ENCODE peak calls at places on chromosomes 13 and 19, in four cellular contexts. H, S, Z and Q are unnamed samples.

GRCh38 chr19:32671883-32672282 is 3.1 kb downstream of the ANKRD27 start:
- DNase-seq in H (no peak), S (no peak), Z (no peak), Q (no peak)

GRCh38 chr19:32624410-32624809 is 43.4 kb downstream of the PDCD5 start:
- DNase-seq in H (no peak), S (no peak), Z (no peak), Q (no peak)

GRCh38 chr13:98576215-98576945 is 527 bp downstream of the STK24 start:
- DNase-seq in H (peak; percentile 62), S (no peak), Z (peak; percentile 60), Q (peak; percentile 75)

GRCh38 chr13:24851546-24851945 is 87.6 kb downstream of the RNF17 start:
- DNase-seq in H (no peak), S (no peak), Z (no peak), Q (no peak)

GRCh38 chr19:39413903-39414608 is 1.6 kb downstream of the PLEKHG2 start:
- DNase-seq in H (no peak), S (no peak), Z (no peak), Q (peak; percentile 72)

GRCh38 chr13:47564041-47564440 is 437.0 kb downstream of the SUCLA2 start:
- DNase-seq in H (no peak), S (no peak), Z (no peak), Q (no peak)

GRCh38 chr19:51799311-51799997 is 4.5 kb downstream of the FPR3 start:
- DNase-seq in H (peak; percentile 89), S (peak; percentile 94), Z (no peak), Q (peak; percentile 56)

GRCh38 chr19:10593820-10594637 is 6.9 kb upstream of the AP1M2 start:
- DNase-seq in H (no peak), S (no peak), Z (no peak), Q (peak; percentile 48)

GRCh38 chr19:45340232-45340898 is at the start of gene KLC3:
- DNase-seq in H (no peak), S (no peak), Z (peak; percentile 52), Q (peak; percentile 44)

GRCh38 chr19:36025541-36025940 is 7.1 kb downstream of the CLIP3 start:
- DNase-seq in H (no peak), S (no peak), Z (no peak), Q (no peak)
- H3K36me3 ChIP-seq in H (peaks cover 29% of the 10 kb centered on the region), S (peaks cover 6% of the 10 kb centered on the region), Z (peaks cover 32% of the 10 kb centered on the region), Q (no peaks in the 10 kb centered on the region)

GRCh38 chr19:870963-871401 is 11.5 kb downstream of the CFD start:
- DNase-seq in H (peak; percentile 80), S (peak; percentile 56), Z (no peak), Q (peak; percentile 86)
- H3K36me3 ChIP-seq in H (peaks cover 27% of the 10 kb centered on the region), S (peaks cover 32% of the 10 kb centered on the region), Z (peaks cover 52% of the 10 kb centered on the region), Q (peaks cover 18% of the 10 kb centered on the region)

GRCh38 chr19:3533563-3534216 is 5.3 kb upstream of the TEKTIP1 start:
- DNase-seq in H (no peak), S (no peak), Z (no peak), Q (no peak)

GRCh38 chr19:3533020-3533408 is 6.0 kb upstream of the TEKTIP1 start:
- DNase-seq in H (no peak), S (no peak), Z (no peak), Q (no peak)

GRCh38 chr19:3530389-3530788 is 8.6 kb upstream of the TEKTIP1 start:
- DNase-seq in H (no peak), S (no peak), Z (no peak), Q (no peak)

GRCh38 chr19:3532154-3533019 is 6.6 kb upstream of the TEKTIP1 start:
- DNase-seq in H (no peak), S (no peak), Z (no peak), Q (no peak)

DNA sequence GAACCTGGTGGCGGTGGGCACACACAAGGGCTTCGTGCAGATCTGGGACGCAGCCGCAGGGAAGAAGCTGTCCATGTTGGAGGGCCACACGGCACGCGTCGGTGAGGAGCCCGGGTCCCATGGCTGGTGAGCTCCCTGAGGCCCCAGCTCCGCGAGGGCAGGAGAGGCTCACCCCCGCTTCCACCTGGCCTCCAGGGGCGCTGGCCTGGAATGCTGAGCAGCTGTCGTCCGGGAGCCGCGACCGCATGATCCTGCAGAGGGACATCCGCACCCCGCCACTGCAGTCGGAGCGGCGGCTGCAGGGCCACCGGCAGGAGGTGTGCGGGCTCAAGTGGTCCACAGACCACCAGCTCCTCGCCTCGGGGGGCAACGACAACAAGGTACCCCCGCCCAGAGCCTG is 7.3 kb upstream of the TEKTIP1 start:
- DNase-seq in H (no peak), S (no peak), Z (no peak), Q (no peak)
- H3K36me3 ChIP-seq in H (peaks cover 77% of the 10 kb centered on the region), S (peaks cover 75% of the 10 kb centered on the region), Z (peaks cover 90% of the 10 kb centered on the region), Q (peaks cover 75% of the 10 kb centered on the region)

DNA sequence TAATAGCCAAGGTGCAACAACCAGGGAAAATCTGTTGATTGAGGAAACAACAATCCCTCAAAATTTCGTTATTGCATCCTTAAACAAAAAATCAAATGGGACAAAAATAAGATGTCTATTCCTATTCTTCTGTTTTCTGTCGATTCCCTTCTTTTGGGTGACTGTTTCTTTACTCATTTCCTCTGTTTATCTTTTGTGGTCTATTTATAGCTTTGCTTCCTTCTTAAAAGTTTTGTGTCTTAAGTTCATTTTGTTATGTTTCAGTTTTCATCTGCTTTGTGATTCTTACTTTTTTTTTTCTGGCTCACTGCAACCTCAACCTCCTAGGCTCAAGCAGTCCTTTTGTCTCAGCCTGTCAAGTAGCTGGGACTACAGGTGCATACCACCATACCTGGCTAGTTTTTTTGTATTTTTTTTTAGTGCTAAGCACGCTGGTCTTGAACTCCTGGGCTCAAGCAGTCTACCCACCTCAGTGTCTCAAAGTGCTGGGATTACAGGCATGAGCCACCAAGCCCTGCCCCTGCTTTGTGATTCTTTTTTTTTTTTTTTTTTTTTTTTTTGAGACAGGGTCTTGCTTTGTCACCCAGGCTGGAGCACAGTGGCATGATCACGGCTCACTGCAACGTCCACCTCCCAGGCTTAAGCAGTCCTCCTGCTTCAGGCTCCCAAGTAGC is 10.4 kb downstream of the ZNF146 start:
- DNase-seq in H (no peak), S (no peak), Z (no peak), Q (no peak)
- H3K36me3 ChIP-seq in H (peaks cover 84% of the 10 kb centered on the region), S (peaks cover 91% of the 10 kb centered on the region), Z (peaks cover 93% of the 10 kb centered on the region), Q (peaks cover 32% of the 10 kb centered on the region)

GRCh38 chr13:99941086-99941485 is 30.5 kb downstream of the ZIC5 start:
- DNase-seq in H (no peak), S (no peak), Z (no peak), Q (no peak)

GRCh38 chr13:99947666-99948065 is 23.9 kb downstream of the ZIC5 start:
- DNase-seq in H (no peak), S (no peak), Z (no peak), Q (no peak)

GRCh38 chr13:99944606-99945005 is 27.0 kb downstream of the ZIC5 start:
- DNase-seq in H (no peak), S (no peak), Z (no peak), Q (no peak)

DNA sequence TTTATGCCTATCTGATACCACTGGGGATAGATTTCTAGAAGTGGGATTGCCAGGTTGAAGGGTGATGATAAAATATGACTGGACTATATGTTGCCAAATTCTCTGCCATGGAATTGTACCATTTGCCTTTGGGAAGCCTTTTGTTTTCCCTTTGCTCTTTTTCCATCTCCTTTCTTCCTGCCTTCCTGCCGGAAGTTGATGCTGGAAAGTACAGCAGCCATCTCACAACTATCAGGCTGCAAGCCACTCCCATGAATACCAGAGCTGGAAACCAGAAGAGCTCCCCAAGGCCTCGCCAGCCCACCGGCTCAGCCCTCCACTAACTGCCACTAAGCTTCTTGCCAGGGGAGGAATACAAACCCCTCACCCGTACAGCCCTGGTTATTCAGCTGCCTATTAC is 29.7 kb downstream of the ZIC5 start:
- DNase-seq in H (no peak), S (no peak), Z (no peak), Q (no peak)
- H3K36me3 ChIP-seq in H (no peaks in the 10 kb centered on the region), S (no peaks in the 10 kb centered on the region), Z (no peaks in the 10 kb centered on the region), Q (no peaks in the 10 kb centered on the region)

GRCh38 chr19:4690362-4690761 is 20.2 kb upstream of the MYDGF start:
- DNase-seq in H (no peak), S (no peak), Z (no peak), Q (no peak)
- H3K36me3 ChIP-seq in H (peaks cover 100% of the 10 kb centered on the region), S (peaks cover 40% of the 10 kb centered on the region), Z (peaks cover 93% of the 10 kb centered on the region), Q (peaks cover 75% of the 10 kb centered on the region)

DNA sequence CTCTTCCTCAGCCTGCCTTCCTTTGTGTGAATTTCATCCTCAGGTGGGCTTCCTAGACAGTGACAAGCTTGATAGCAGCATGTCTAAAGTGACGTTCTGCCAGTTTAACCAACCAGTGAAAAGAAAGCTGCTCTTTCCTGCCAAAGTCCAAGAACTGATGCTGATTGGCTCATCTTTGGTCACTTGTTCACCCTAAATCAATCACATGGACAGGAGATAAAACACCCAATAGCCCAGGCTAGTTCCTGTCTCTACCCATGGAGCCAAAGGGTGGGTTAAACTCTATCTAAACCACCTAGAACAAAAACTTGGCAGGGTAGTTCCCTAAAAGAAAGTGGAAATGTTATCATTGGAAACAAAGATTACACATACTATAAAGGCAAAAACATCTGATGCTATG is 50.8 kb downstream of the GPALPP1 start:
- DNase-seq in H (no peak), S (no peak), Z (no peak), Q (no peak)
- H3K36me3 ChIP-seq in H (peaks cover 9% of the 10 kb centered on the region), S (no peaks in the 10 kb centered on the region), Z (no peaks in the 10 kb centered on the region), Q (no peaks in the 10 kb centered on the region)

GRCh38 chr13:39531646-39532045 is 71.3 kb downstream of the LHFPL6 start:
- DNase-seq in H (no peak), S (no peak), Z (no peak), Q (no peak)
- H3K36me3 ChIP-seq in H (peaks cover 3% of the 10 kb centered on the region), S (no peaks in the 10 kb centered on the region), Z (no peaks in the 10 kb centered on the region), Q (no peaks in the 10 kb centered on the region)

DNA sequence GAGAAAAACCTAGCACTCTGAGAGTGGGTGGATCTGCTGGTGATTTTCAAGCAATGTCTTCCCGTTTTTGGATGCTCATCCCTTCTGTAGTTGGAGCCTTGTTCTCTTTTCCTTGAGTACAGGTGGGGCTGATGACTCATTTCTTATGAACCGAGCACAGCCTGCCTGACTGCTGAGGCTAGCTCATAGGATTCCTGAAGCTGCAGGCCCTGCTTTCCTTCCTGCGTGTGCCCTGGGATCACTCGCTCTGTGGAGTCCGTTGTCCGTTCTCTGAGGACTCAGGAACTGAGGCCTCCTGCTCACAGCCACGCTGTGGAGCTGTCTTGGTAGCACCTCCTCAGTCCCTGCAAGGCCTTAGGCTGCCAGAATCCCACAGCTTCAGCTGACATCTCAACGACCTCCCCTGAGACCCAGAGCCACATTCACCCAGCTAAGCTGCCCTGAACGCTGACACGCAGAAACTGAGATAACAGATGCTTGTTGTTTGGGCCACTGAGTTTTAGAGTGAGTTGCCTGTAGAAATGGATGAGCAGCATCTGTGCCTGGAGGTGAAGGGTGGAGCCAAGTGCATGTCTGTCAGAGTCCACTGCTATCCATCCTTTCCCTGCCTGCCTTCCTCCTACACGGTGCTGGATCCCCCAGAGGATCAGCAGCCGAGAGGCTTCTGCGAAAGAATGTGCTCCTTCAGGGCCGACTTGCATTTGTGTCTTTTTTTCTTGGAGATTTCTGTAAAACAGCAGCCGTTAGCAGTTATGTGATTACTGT is 73.0 kb downstream of the ARHGEF7 start:
- DNase-seq in H (no peak), S (no peak), Z (no peak), Q (no peak)
- H3K36me3 ChIP-seq in H (no peaks in the 10 kb centered on the region), S (no peaks in the 10 kb centered on the region), Z (no peaks in the 10 kb centered on the region), Q (no peaks in the 10 kb centered on the region)